ENCODE peak calls at places on chromosomes 5 and 9, in seven cellular contexts. F, T, R, U, W, A and K are unnamed samples.
A peak's percentile ranks its signal among the peaks of the same experiment; 100 is the strongest.

GRCh38 chr5:177089146-177089545 is 2.4 kb downstream of the FGFR4 start:
- DNase-seq in W (no peak), R (no peak), A (no peak), T (no peak), F (no peak), U (no peak), K (no peak)

GRCh38 chr5:43300112-43300511 is 13.1 kb downstream of the HMGCS1 start:
- DNase-seq in T (no peak), A (no peak), R (no peak), U (no peak), W (no peak), F (no peak), K (no peak)

GRCh38 chr5:171422902-171423663 is 3.6 kb downstream of the FGF18 start:
- DNase-seq in W (no peak), T (no peak), A (no peak), F (no peak), U (no peak), R (no peak), K (no peak)

GRCh38 chr5:8247485-8247884 is 378.5 kb downstream of the MTRR start:
- DNase-seq in A (no peak), F (no peak), W (no peak), U (no peak), R (no peak), T (no peak), K (no peak)

GRCh38 chr5:140342287-140342686 is 4.1 kb downstream of the HBEGF start:
- DNase-seq in A (no peak), T (peak; percentile 18), W (no peak), R (no peak), U (peak; percentile 48), F (no peak), K (no peak)

GRCh38 chr5:120007619-120008018 is 378.3 kb downstream of the FAM170A start:
- DNase-seq in T (no peak), R (no peak), A (no peak), F (no peak), W (no peak), U (no peak), K (no peak)

GRCh38 chr5:35859101-35859661 is 2.5 kb downstream of the IL7R start:
- DNase-seq in W (peak; percentile 83), F (no peak), U (no peak), A (no peak), R (no peak), T (no peak), K (no peak)

GRCh38 chr5:56314536-56314935 is 81.4 kb upstream of the ANKRD55 start:
- DNase-seq in R (no peak), A (no peak), T (no peak), U (no peak), W (no peak), F (no peak), K (no peak)

GRCh38 chr5:76341935-76342334 is 61.1 kb upstream of the IQGAP2 start:
- DNase-seq in R (no peak), U (peak; percentile 66), T (no peak), A (no peak), F (no peak), W (no peak), K (no peak)

GRCh38 chr5:65674749-65675148 is 47.2 kb downstream of the SGTB start:
- DNase-seq in T (no peak), F (no peak), R (no peak), U (no peak), W (no peak), A (no peak), K (no peak)

GRCh38 chr9:133690111-133690561 is 48.0 kb downstream of the SARDH start:
- DNase-seq in R (no peak), T (no peak), A (no peak), W (no peak), F (no peak), U (no peak), K (no peak)

GRCh38 chr9:82553654-82554366 is 509.1 kb downstream of the RASEF start:
- DNase-seq in R (no peak), A (no peak), T (no peak), F (no peak), U (no peak), W (no peak), K (no peak)

GRCh38 chr9:137130176-137130755 is 8.7 kb upstream of the GRIN1 start:
- DNase-seq in R (no peak), F (no peak), T (no peak), A (no peak), U (no peak), W (no peak), K (no peak)

GRCh38 chr5:143642791-143643190 is 169.2 kb upstream of the HMHB1 start:
- DNase-seq in U (no peak), F (no peak), W (no peak), T (no peak), R (no peak), A (no peak), K (no peak)

GRCh38 chr5:181164076-181164952 is 16.9 kb downstream of the OR2V2 start:
- DNase-seq in W (no peak), U (no peak), R (no peak), A (no peak), T (no peak), F (no peak), K (no peak)

GRCh38 chr5:126031989-126032716 is 391.1 kb upstream of the GRAMD2B start:
- DNase-seq in A (no peak), W (peak; percentile 52), T (no peak), R (no peak), U (no peak), F (no peak), K (no peak)

GRCh38 chr9:129221233-129221632 is 43.2 kb upstream of the IER5L start:
- DNase-seq in T (no peak), F (no peak), R (no peak), A (no peak), W (no peak), U (peak; percentile 7), K (no peak)

GRCh38 chr9:926976-927375 is 49.5 kb upstream of the DMRT3 start:
- DNase-seq in W (no peak), F (no peak), A (no peak), R (no peak), U (no peak), T (no peak), K (no peak)

GRCh38 chr5:43589310-43589709 is 13.7 kb upstream of the NNT start:
- DNase-seq in W (no peak), A (no peak), T (no peak), F (no peak), R (no peak), U (no peak), K (no peak)

GRCh38 chr5:80165430-80165829 is 90.4 kb downstream of the SERINC5 start:
- DNase-seq in F (no peak), R (no peak), A (no peak), U (no peak), T (no peak), W (no peak), K (no peak)

GRCh38 chr9:121059998-121060636 is 10.0 kb upstream of the C5 start:
- DNase-seq in W (peak; percentile 69), R (no peak), T (no peak), F (peak; percentile 59), A (peak; percentile 33), U (no peak), K (no peak)

GRCh38 chr9:132632426-132632825 is 37.4 kb downstream of the DDX31 start:
- DNase-seq in A (no peak), R (no peak), U (no peak), W (no peak), F (no peak), T (no peak), K (no peak)

GRCh38 chr5:32760091-32760509 is 49.0 kb downstream of the NPR3 start:
- DNase-seq in T (no peak), R (no peak), W (no peak), U (no peak), A (no peak), F (no peak), K (no peak)

GRCh38 chr9:105205787-105206511 is 38.5 kb upstream of the SLC44A1 start:
- DNase-seq in F (no peak), R (no peak), T (no peak), U (no peak), W (no peak), A (no peak), K (peak; percentile 46)

GRCh38 chr5:154221371-154221896 is 30.9 kb downstream of the GALNT10 start:
- DNase-seq in A (no peak), T (peak; percentile 30), U (peak; percentile 78), W (no peak), F (no peak), R (no peak), K (no peak)

GRCh38 chr9:118882674-118883073 is 486.6 kb downstream of the BRINP1 start:
- DNase-seq in W (no peak), R (no peak), U (no peak), T (no peak), A (no peak), F (no peak), K (no peak)

GRCh38 chr9:122807271-122807900 is 7.5 kb downstream of the OR1K1 start:
- DNase-seq in W (no peak), R (no peak), F (no peak), A (no peak), T (peak; percentile 37), U (no peak), K (no peak)

GRCh38 chr5:15500326-15500958 is 462 bp downstream of the FBXL7 start:
- DNase-seq in W (no peak), F (no peak), R (no peak), U (no peak), A (no peak), T (no peak), K (peak; percentile 49)

GRCh38 chr9:75615284-75615683 is 275.2 kb upstream of the PCSK5 start:
- DNase-seq in W (peak; percentile 34), A (no peak), R (no peak), F (peak; percentile 86), T (no peak), U (no peak), K (no peak)

GRCh38 chr5:157874861-157875260 is 15.9 kb upstream of the CLINT1 start:
- DNase-seq in W (no peak), R (no peak), F (no peak), T (no peak), A (no peak), U (no peak), K (no peak)

GRCh38 chr5:7897014-7897600 is 28.2 kb downstream of the MTRR start:
- DNase-seq in W (no peak), U (no peak), T (no peak), R (no peak), A (peak; percentile 14), F (no peak), K (no peak)

GRCh38 chr5:138336952-138337684 is 948 bp upstream of the FAM53C start:
- DNase-seq in R (no peak), W (peak; percentile 65), F (no peak), A (peak; percentile 75), U (peak; percentile 88), T (no peak), K (peak; percentile 90)

GRCh38 chr5:54243483-54244080 is 66.8 kb downstream of the ARL15 start:
- DNase-seq in F (no peak), W (peak; percentile 7), R (no peak), U (peak; percentile 13), A (peak; percentile 12), T (peak; percentile 16), K (no peak)

GRCh38 chr9:124478014-124478753 is 27.9 kb downstream of the ADGRD2 start:
- DNase-seq in W (no peak), R (no peak), U (no peak), T (no peak), A (no peak), F (no peak), K (no peak)

GRCh38 chr9:93597142-93597706 is 20.8 kb downstream of the PHF2 start:
- DNase-seq in F (no peak), T (no peak), W (no peak), R (no peak), A (no peak), U (no peak), K (no peak)

GRCh38 chr9:127489471-127490115 is 38.3 kb downstream of the LRSAM1 start:
- DNase-seq in R (no peak), T (no peak), F (no peak), W (no peak), U (no peak), A (no peak), K (no peak)